ENCODE peak calls at places on chromosomes 1 and 21, in four cellular contexts. One of them, this sample, is unnamed.

GRCh38 chr1:61182049-61182448 is 99.7 kb downstream of the NFIA start:
- DNase-seq in HEK293T: no peak
- DNase-seq in activated T-helper 1 cell treated with Interleukin-2 at 50 U/mL for 16 hours: no peak
- DNase-seq in neuronal stem cell: no peak
- DNase-seq in this sample: no peak

GRCh38 chr1:19957779-19958178 is 21.6 kb downstream of the PLA2G2A start:
- DNase-seq in neuronal stem cell: no peak
- DNase-seq in activated T-helper 1 cell treated with Interleukin-2 at 50 U/mL for 16 hours: no peak
- DNase-seq in HEK293T: peak
- DNase-seq in this sample: no peak

GRCh38 chr1:54716299-54717047 is 812 bp downstream of the TTC4 start:
- DNase-seq in activated T-helper 1 cell treated with Interleukin-2 at 50 U/mL for 16 hours: no peak
- DNase-seq in neuronal stem cell: no peak
- DNase-seq in HEK293T: no peak
- DNase-seq in this sample: no peak

GRCh38 chr1:198908995-198909394 is 270.2 kb downstream of the PTPRC start:
- DNase-seq in neuronal stem cell: no peak
- DNase-seq in HEK293T: no peak
- DNase-seq in activated T-helper 1 cell treated with Interleukin-2 at 50 U/mL for 16 hours: no peak
- DNase-seq in this sample: no peak

GRCh38 chr1:24018611-24019580 is 38.8 kb upstream of the SRSF10 start:
- DNase-seq in neuronal stem cell: peak
- DNase-seq in HEK293T: peak
- DNase-seq in activated T-helper 1 cell treated with Interleukin-2 at 50 U/mL for 16 hours: no peak
- DNase-seq in this sample: no peak

GRCh38 chr1:44786138-44786840 is 1.7 kb downstream of the BEST4 start:
- DNase-seq in neuronal stem cell: no peak
- DNase-seq in HEK293T: peak
- DNase-seq in activated T-helper 1 cell treated with Interleukin-2 at 50 U/mL for 16 hours: peak
- DNase-seq in this sample: peak

GRCh38 chr1:9213956-9214355 is 20.6 kb upstream of the H6PD start:
- DNase-seq in neuronal stem cell: no peak
- DNase-seq in activated T-helper 1 cell treated with Interleukin-2 at 50 U/mL for 16 hours: no peak
- DNase-seq in HEK293T: no peak
- DNase-seq in this sample: no peak

GRCh38 chr1:168321945-168322344 is 41.3 kb downstream of the TBX19 start:
- DNase-seq in neuronal stem cell: no peak
- DNase-seq in HEK293T: no peak
- DNase-seq in activated T-helper 1 cell treated with Interleukin-2 at 50 U/mL for 16 hours: no peak
- DNase-seq in this sample: no peak

GRCh38 chr21:34701726-34702125 is 32.9 kb downstream of the CLIC6 start:
- DNase-seq in neuronal stem cell: no peak
- DNase-seq in activated T-helper 1 cell treated with Interleukin-2 at 50 U/mL for 16 hours: no peak
- DNase-seq in HEK293T: no peak
- DNase-seq in this sample: no peak

GRCh38 chr1:197859024-197859423 is 43.4 kb upstream of the C1orf53 start:
- DNase-seq in HEK293T: no peak
- DNase-seq in neuronal stem cell: no peak
- DNase-seq in activated T-helper 1 cell treated with Interleukin-2 at 50 U/mL for 16 hours: no peak
- DNase-seq in this sample: no peak

GRCh38 chr1:44239961-44240371 is 26.7 kb downstream of the DMAP1 start:
- DNase-seq in activated T-helper 1 cell treated with Interleukin-2 at 50 U/mL for 16 hours: no peak
- DNase-seq in HEK293T: no peak
- DNase-seq in neuronal stem cell: no peak
- DNase-seq in this sample: no peak

GRCh38 chr1:59070607-59071006 is 226.3 kb upstream of the FGGY start:
- DNase-seq in HEK293T: no peak
- DNase-seq in activated T-helper 1 cell treated with Interleukin-2 at 50 U/mL for 16 hours: no peak
- DNase-seq in neuronal stem cell: no peak
- DNase-seq in this sample: no peak

GRCh38 chr1:74534241-74534640 is 21.8 kb upstream of the LRRC53 start:
- DNase-seq in neuronal stem cell: no peak
- DNase-seq in HEK293T: no peak
- DNase-seq in activated T-helper 1 cell treated with Interleukin-2 at 50 U/mL for 16 hours: no peak
- DNase-seq in this sample: no peak

GRCh38 chr21:17512245-17513213 is at the start of gene CXADR:
- DNase-seq in activated T-helper 1 cell treated with Interleukin-2 at 50 U/mL for 16 hours: peak
- DNase-seq in HEK293T: peak
- DNase-seq in neuronal stem cell: peak
- DNase-seq in this sample: peak